ENCODE peak calls at places on chromosomes 11 and 22, in seven cellular contexts. One of them, this sample, is unnamed.

GRCh38 chr11:128517457-128518230 is 69.7 kb downstream of the ETS1 start:
- DNase-seq in IMR-90: no peak
- DNase-seq in lower leg skin: no peak
- DNase-seq in tibial nerve: no peak
- DNase-seq in prostate gland: no peak
- DNase-seq in H1: no peak
- DNase-seq in suprapubic skin: no peak
- DNase-seq in this sample: no peak

GRCh38 chr22:17951315-17951714 is 73.0 kb downstream of the MICAL3 start:
- DNase-seq in suprapubic skin: peak; percentile 7
- DNase-seq in tibial nerve: no peak
- DNase-seq in H1: no peak
- DNase-seq in IMR-90: no peak
- DNase-seq in prostate gland: no peak
- DNase-seq in lower leg skin: no peak
- DNase-seq in this sample: no peak

GRCh38 chr11:80621871-80622270 is 1181.0 kb upstream of the TENM4 start:
- DNase-seq in lower leg skin: no peak
- DNase-seq in prostate gland: no peak
- DNase-seq in suprapubic skin: no peak
- DNase-seq in IMR-90: no peak
- DNase-seq in H1: no peak
- DNase-seq in tibial nerve: no peak
- DNase-seq in this sample: no peak

GRCh38 chr11:13249992-13250391 is 27.6 kb upstream of the BMAL1 start:
- DNase-seq in prostate gland: no peak
- DNase-seq in suprapubic skin: no peak
- DNase-seq in lower leg skin: no peak
- DNase-seq in H1: no peak
- DNase-seq in tibial nerve: no peak
- DNase-seq in IMR-90: no peak
- DNase-seq in this sample: no peak

GRCh38 chr22:28016781-28017557 is 97.9 kb upstream of the PITPNB start:
- DNase-seq in lower leg skin: no peak
- DNase-seq in tibial nerve: no peak
- DNase-seq in IMR-90: no peak
- DNase-seq in H1: no peak
- DNase-seq in prostate gland: no peak
- DNase-seq in suprapubic skin: peak; percentile 74
- DNase-seq in this sample: no peak

GRCh38 chr22:48678171-48679135 is 1149.2 kb downstream of the BRD1 start:
- DNase-seq in tibial nerve: no peak
- DNase-seq in suprapubic skin: no peak
- DNase-seq in prostate gland: no peak
- DNase-seq in H1: no peak
- DNase-seq in IMR-90: no peak
- DNase-seq in lower leg skin: no peak
- DNase-seq in this sample: no peak

GRCh38 chr11:121929581-121929980 is 186.4 kb downstream of the BLID start:
- DNase-seq in tibial nerve: peak; percentile 38
- DNase-seq in lower leg skin: no peak
- DNase-seq in IMR-90: peak; percentile 38
- DNase-seq in prostate gland: no peak
- DNase-seq in H1: no peak
- DNase-seq in suprapubic skin: no peak
- DNase-seq in this sample: no peak

GRCh38 chr11:19027829-19028595 is 32.5 kb downstream of the MRGPRX2 start:
- DNase-seq in H1: no peak
- DNase-seq in suprapubic skin: no peak
- DNase-seq in tibial nerve: no peak
- DNase-seq in prostate gland: no peak
- DNase-seq in lower leg skin: no peak
- DNase-seq in IMR-90: peak; percentile 55
- DNase-seq in this sample: peak; percentile 21

GRCh38 chr11:96134622-96135021 is 208.4 kb downstream of the MAML2 start:
- DNase-seq in suprapubic skin: no peak
- DNase-seq in lower leg skin: no peak
- DNase-seq in IMR-90: peak; percentile 44
- DNase-seq in tibial nerve: no peak
- DNase-seq in H1: no peak
- DNase-seq in prostate gland: no peak
- DNase-seq in this sample: no peak

GRCh38 chr22:29079218-29079901 is 6.5 kb downstream of the KREMEN1 start:
- DNase-seq in IMR-90: no peak
- DNase-seq in prostate gland: peak; percentile 49
- DNase-seq in H1: no peak
- DNase-seq in suprapubic skin: no peak
- DNase-seq in lower leg skin: no peak
- DNase-seq in tibial nerve: no peak
- DNase-seq in this sample: no peak

GRCh38 chr11:76233936-76234703 is 27.8 kb upstream of the WNT11 start:
- DNase-seq in IMR-90: no peak
- DNase-seq in lower leg skin: peak; percentile 61
- DNase-seq in suprapubic skin: peak; percentile 85
- DNase-seq in tibial nerve: peak; percentile 62
- DNase-seq in H1: no peak
- DNase-seq in prostate gland: no peak
- DNase-seq in this sample: no peak

GRCh38 chr11:70772950-70773349 is 374.6 kb downstream of the CTTN start:
- DNase-seq in H1: no peak
- DNase-seq in prostate gland: no peak
- DNase-seq in tibial nerve: no peak
- DNase-seq in IMR-90: no peak
- DNase-seq in lower leg skin: no peak
- DNase-seq in suprapubic skin: no peak
- DNase-seq in this sample: no peak

GRCh38 chr11:102467853-102468580 is 15.5 kb upstream of the TMEM123 start:
- DNase-seq in IMR-90: no peak
- DNase-seq in suprapubic skin: no peak
- DNase-seq in H1: no peak
- DNase-seq in tibial nerve: no peak
- DNase-seq in lower leg skin: no peak
- DNase-seq in prostate gland: no peak
- DNase-seq in this sample: no peak

GRCh38 chr22:38504731-38505594 is 1.1 kb downstream of the DDX17 start:
- DNase-seq in H1: no peak
- DNase-seq in IMR-90: peak; percentile 48
- DNase-seq in suprapubic skin: no peak
- DNase-seq in tibial nerve: peak; percentile 47
- DNase-seq in prostate gland: peak; percentile 33
- DNase-seq in lower leg skin: no peak
- DNase-seq in this sample: no peak

GRCh38 chr22:45968003-45968650 is 8.8 kb downstream of the WNT7B start:
- DNase-seq in lower leg skin: no peak
- DNase-seq in IMR-90: peak; percentile 66
- DNase-seq in prostate gland: no peak
- DNase-seq in H1: no peak
- DNase-seq in tibial nerve: no peak
- DNase-seq in suprapubic skin: no peak
- DNase-seq in this sample: peak; percentile 71

GRCh38 chr11:69005631-69006368 is 7.2 kb downstream of the MRGPRF start:
- DNase-seq in H1: no peak
- DNase-seq in tibial nerve: no peak
- DNase-seq in prostate gland: no peak
- DNase-seq in lower leg skin: no peak
- DNase-seq in suprapubic skin: peak; percentile 77
- DNase-seq in IMR-90: no peak
- DNase-seq in this sample: no peak

GRCh38 chr11:73189315-73189714 is 28.8 kb upstream of the P2RY2 start:
- DNase-seq in lower leg skin: no peak
- DNase-seq in tibial nerve: no peak
- DNase-seq in suprapubic skin: peak; percentile 67
- DNase-seq in IMR-90: no peak
- DNase-seq in H1: no peak
- DNase-seq in prostate gland: no peak
- DNase-seq in this sample: no peak
- TF ChIP-seq POLR2A in lower leg skin: no peak
- TF ChIP-seq POLR2A in tibial nerve: no peak
- TF ChIP-seq POLR2A in suprapubic skin: no peak
- TF ChIP-seq POLR2A in IMR-90: no peak
- TF ChIP-seq POLR2A in H1: no peak
- TF ChIP-seq POLR2A in prostate gland: no peak
- TF ChIP-seq POLR2A in this sample: no peak

GRCh38 chr11:60841797-60842687 is at the start of gene CCDC86:
- DNase-seq in prostate gland: peak; percentile 95
- DNase-seq in IMR-90: peak; percentile 94
- DNase-seq in tibial nerve: peak; percentile 96
- DNase-seq in suprapubic skin: peak; percentile 98
- DNase-seq in H1: peak; percentile 100
- DNase-seq in lower leg skin: peak; percentile 95
- DNase-seq in this sample: peak; percentile 96
- TF ChIP-seq POLR2A in prostate gland: peak; percentile 29
- TF ChIP-seq POLR2A in IMR-90: peak; percentile 60
- TF ChIP-seq POLR2A in tibial nerve: no peak
- TF ChIP-seq POLR2A in suprapubic skin: no peak
- TF ChIP-seq POLR2A in H1: peak; percentile 67
- TF ChIP-seq POLR2A in lower leg skin: no peak
- TF ChIP-seq POLR2A in this sample: peak; percentile 79

DNA sequence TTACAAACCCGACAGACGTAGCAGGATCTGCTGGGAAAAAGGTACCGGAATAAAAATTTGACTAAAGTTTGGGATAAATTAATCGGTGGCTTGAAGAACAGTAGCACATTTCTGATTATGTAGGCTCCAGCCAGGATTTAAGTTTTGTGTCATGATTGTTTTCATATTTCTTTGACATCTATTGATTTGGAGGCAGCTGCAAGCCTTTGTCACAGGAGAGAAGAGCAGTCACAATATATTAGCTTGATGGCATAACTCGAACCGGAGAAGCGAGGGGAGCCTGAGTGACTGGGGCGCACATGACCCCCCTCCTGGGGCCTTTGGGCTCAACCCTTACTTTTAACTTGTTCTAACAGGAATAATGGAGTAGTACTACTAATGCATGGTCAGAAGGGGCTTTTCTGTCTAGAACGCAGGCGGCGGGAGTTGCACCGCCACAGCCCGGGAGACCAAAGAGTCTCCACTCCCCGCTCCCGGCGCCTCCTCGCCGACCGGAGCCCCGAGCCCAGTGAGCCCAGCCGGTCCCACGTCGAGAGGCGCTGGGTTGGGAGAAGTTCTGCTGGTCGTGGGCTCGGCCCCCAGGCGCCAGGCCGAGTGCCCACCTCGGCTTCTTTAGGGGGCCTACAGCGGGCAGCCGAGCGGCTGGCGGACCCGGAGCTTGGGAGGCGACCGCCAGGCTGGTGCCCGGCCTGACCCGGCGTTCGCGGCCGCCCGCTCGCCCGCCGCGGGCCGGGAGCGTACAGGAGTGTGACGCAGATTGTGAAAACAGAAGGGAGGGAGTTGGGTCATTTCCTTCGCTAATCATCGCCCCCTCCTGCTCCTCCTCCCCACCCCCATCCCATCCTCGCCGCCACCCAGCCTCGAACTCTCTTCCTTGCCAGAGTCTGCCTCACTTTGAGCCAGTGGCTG is 15.7 kb upstream of the PAX6 start:
- DNase-seq in H1: peak; percentile 71
- DNase-seq in prostate gland: no peak
- DNase-seq in tibial nerve: no peak
- DNase-seq in lower leg skin: no peak
- DNase-seq in IMR-90: no peak
- DNase-seq in suprapubic skin: no peak
- DNase-seq in this sample: no peak
- TF ChIP-seq POLR2A in H1: no peak
- TF ChIP-seq POLR2A in prostate gland: no peak
- TF ChIP-seq POLR2A in tibial nerve: no peak
- TF ChIP-seq POLR2A in lower leg skin: no peak
- TF ChIP-seq POLR2A in IMR-90: no peak
- TF ChIP-seq POLR2A in suprapubic skin: no peak
- TF ChIP-seq POLR2A in this sample: no peak

GRCh38 chr11:65421204-65422103 is 1.1 kb upstream of the NEAT1 start:
- DNase-seq in prostate gland: peak; percentile 98
- DNase-seq in tibial nerve: peak; percentile 99
- DNase-seq in suprapubic skin: peak; percentile 98
- DNase-seq in lower leg skin: peak; percentile 98
- DNase-seq in IMR-90: peak; percentile 99
- DNase-seq in H1: peak; percentile 60
- DNase-seq in this sample: peak; percentile 40

GRCh38 chr11:65424200-65425104 is 1.9 kb downstream of the NEAT1 start:
- DNase-seq in H1: no peak
- DNase-seq in lower leg skin: no peak
- DNase-seq in tibial nerve: peak; percentile 55
- DNase-seq in prostate gland: no peak
- DNase-seq in suprapubic skin: peak; percentile 82
- DNase-seq in IMR-90: peak; percentile 54
- DNase-seq in this sample: no peak

GRCh38 chr11:65422104-65422632 is 430 bp upstream of the NEAT1 start:
- DNase-seq in tibial nerve: peak; percentile 95
- DNase-seq in IMR-90: peak; percentile 97
- DNase-seq in lower leg skin: peak; percentile 96
- DNase-seq in prostate gland: peak; percentile 96
- DNase-seq in suprapubic skin: peak; percentile 99
- DNase-seq in H1: peak; percentile 94
- DNase-seq in this sample: peak; percentile 45

GRCh38 chr11:65423516-65424199 is 1.1 kb downstream of the NEAT1 start:
- DNase-seq in H1: no peak
- DNase-seq in suprapubic skin: peak; percentile 80
- DNase-seq in IMR-90: peak; percentile 32
- DNase-seq in tibial nerve: peak; percentile 29
- DNase-seq in prostate gland: no peak
- DNase-seq in lower leg skin: no peak
- DNase-seq in this sample: no peak

GRCh38 chr11:65422633-65423515 is at the start of gene NEAT1:
- DNase-seq in tibial nerve: peak; percentile 99
- DNase-seq in H1: peak; percentile 89
- DNase-seq in IMR-90: peak; percentile 92
- DNase-seq in prostate gland: peak; percentile 97
- DNase-seq in lower leg skin: peak; percentile 97
- DNase-seq in suprapubic skin: peak; percentile 99
- DNase-seq in this sample: no peak
- TF ChIP-seq POLR2A in tibial nerve: peak; percentile 100
- TF ChIP-seq POLR2A in H1: peak; percentile 97
- TF ChIP-seq POLR2A in IMR-90: peak; percentile 98
- TF ChIP-seq POLR2A in prostate gland: peak; percentile 97
- TF ChIP-seq POLR2A in lower leg skin: peak; percentile 93
- TF ChIP-seq POLR2A in suprapubic skin: peak; percentile 100
- TF ChIP-seq POLR2A in this sample: peak; percentile 100

GRCh38 chr11:859394-860131 is 16.9 kb downstream of the TSPAN4 start:
- DNase-seq in H1: no peak
- DNase-seq in suprapubic skin: no peak
- DNase-seq in tibial nerve: peak; percentile 61
- DNase-seq in IMR-90: peak; percentile 85
- DNase-seq in lower leg skin: no peak
- DNase-seq in prostate gland: peak; percentile 61
- DNase-seq in this sample: peak; percentile 71
- TF ChIP-seq POLR2A in H1: no peak
- TF ChIP-seq POLR2A in suprapubic skin: no peak
- TF ChIP-seq POLR2A in tibial nerve: no peak
- TF ChIP-seq POLR2A in IMR-90: no peak
- TF ChIP-seq POLR2A in lower leg skin: no peak
- TF ChIP-seq POLR2A in prostate gland: no peak
- TF ChIP-seq POLR2A in this sample: no peak

GRCh38 chr11:65431452-65432132 is 9.0 kb downstream of the NEAT1 start:
- DNase-seq in H1: no peak
- DNase-seq in lower leg skin: no peak
- DNase-seq in prostate gland: no peak
- DNase-seq in tibial nerve: no peak
- DNase-seq in IMR-90: peak; percentile 48
- DNase-seq in suprapubic skin: no peak
- DNase-seq in this sample: no peak
- TF ChIP-seq POLR2A in H1: no peak
- TF ChIP-seq POLR2A in lower leg skin: no peak
- TF ChIP-seq POLR2A in prostate gland: no peak
- TF ChIP-seq POLR2A in tibial nerve: no peak
- TF ChIP-seq POLR2A in IMR-90: peak; percentile 54
- TF ChIP-seq POLR2A in suprapubic skin: no peak
- TF ChIP-seq POLR2A in this sample: no peak

This sample was measured in H54.